ENCODE peak calls at places on chromosomes 1 and 21, in eight cellular contexts. Y is cardiac fibroblast, Q is fibroblast of mammary gland, J is GM23338, N is A549, M is upper lobe of right lung, V is neural progenitor cell, O is transverse colon. X is an unnamed sample.

GRCh38 chr1:186304982-186305949 is 69.8 kb downstream of the TPR start:
- DNase-seq in Y (peak; percentile 33), Q (peak; percentile 56), J (peak; percentile 73), N (peak; percentile 58), M (no peak), V (peak; percentile 44), O (no peak), X (no peak)

GRCh38 chr1:160672789-160673695 is 26.2 kb upstream of the SLAMF1 start:
- DNase-seq in Y (no peak), Q (no peak), J (peak; percentile 12), N (no peak), M (no peak), V (no peak), O (no peak), X (no peak)

GRCh38 chr1:41537788-41538351 is 53.4 kb upstream of the EDN2 start:
- DNase-seq in Y (peak; percentile 81), Q (peak; percentile 83), J (no peak), N (peak; percentile 5), M (peak; percentile 69), V (no peak), O (peak; percentile 58), X (peak; percentile 35)

GRCh38 chr1:25927541-25928265 is 21.5 kb upstream of the STMN1 start:
- DNase-seq in Y (peak; percentile 31), Q (no peak), J (peak; percentile 83), N (no peak), M (no peak), V (peak; percentile 84), O (no peak), X (no peak)

GRCh38 chr1:167516404-167517388 is 1.6 kb downstream of the CD247 start:
- DNase-seq in Y (no peak), Q (no peak), J (no peak), N (no peak), M (no peak), V (no peak), O (no peak), X (no peak)

GRCh38 chr21:37243961-37244360 is 23.2 kb downstream of the VPS26C start:
- DNase-seq in Y (no peak), Q (no peak), J (no peak), N (no peak), M (no peak), V (no peak), O (no peak), X (no peak)

GRCh38 chr1:156152628-156153027 is 757 bp upstream of the SEMA4A start:
- DNase-seq in Y (no peak), Q (no peak), J (no peak), N (no peak), M (no peak), V (no peak), O (no peak), X (no peak)

GRCh38 chr1:27193194-27193593 is 38.3 kb upstream of the SLC9A1 start:
- DNase-seq in Y (no peak), Q (no peak), J (no peak), N (no peak), M (no peak), V (no peak), O (no peak), X (no peak)

GRCh38 chr1:23118957-23119792 is 49.5 kb downstream of the LUZP1 start:
- DNase-seq in Y (peak; percentile 39), Q (no peak), J (no peak), N (no peak), M (no peak), V (no peak), O (peak; percentile 19), X (no peak)

GRCh38 chr1:65149391-65149729 is 1.4 kb downstream of the AK4 start:
- DNase-seq in Y (no peak), Q (peak; percentile 30), J (peak; percentile 82), N (no peak), M (no peak), V (peak; percentile 59), O (no peak), X (no peak)

GRCh38 chr21:39663742-39664492 is 51.2 kb downstream of the B3GALT5 start:
- DNase-seq in Y (no peak), Q (no peak), J (no peak), N (no peak), M (peak; percentile 40), V (no peak), O (no peak), X (no peak)

GRCh38 chr1:156845055-156845952 is 13.6 kb downstream of the INSRR start:
- DNase-seq in Y (no peak), Q (no peak), J (peak; percentile 62), N (no peak), M (no peak), V (peak; percentile 61), O (no peak), X (no peak)

GRCh38 chr1:205127646-205128045 is 5.9 kb upstream of the RBBP5 start:
- DNase-seq in Y (no peak), Q (no peak), J (no peak), N (no peak), M (no peak), V (no peak), O (no peak), X (no peak)

GRCh38 chr1:90012305-90012704 is 17.4 kb downstream of the ZNF326 start:
- DNase-seq in Y (no peak), Q (peak; percentile 15), J (no peak), N (no peak), M (no peak), V (no peak), O (no peak), X (no peak)

GRCh38 chr1:43479414-43479813 is 25.7 kb upstream of the HYI start:
- DNase-seq in Y (no peak), Q (no peak), J (no peak), N (no peak), M (no peak), V (no peak), O (no peak), X (no peak)

DNA sequence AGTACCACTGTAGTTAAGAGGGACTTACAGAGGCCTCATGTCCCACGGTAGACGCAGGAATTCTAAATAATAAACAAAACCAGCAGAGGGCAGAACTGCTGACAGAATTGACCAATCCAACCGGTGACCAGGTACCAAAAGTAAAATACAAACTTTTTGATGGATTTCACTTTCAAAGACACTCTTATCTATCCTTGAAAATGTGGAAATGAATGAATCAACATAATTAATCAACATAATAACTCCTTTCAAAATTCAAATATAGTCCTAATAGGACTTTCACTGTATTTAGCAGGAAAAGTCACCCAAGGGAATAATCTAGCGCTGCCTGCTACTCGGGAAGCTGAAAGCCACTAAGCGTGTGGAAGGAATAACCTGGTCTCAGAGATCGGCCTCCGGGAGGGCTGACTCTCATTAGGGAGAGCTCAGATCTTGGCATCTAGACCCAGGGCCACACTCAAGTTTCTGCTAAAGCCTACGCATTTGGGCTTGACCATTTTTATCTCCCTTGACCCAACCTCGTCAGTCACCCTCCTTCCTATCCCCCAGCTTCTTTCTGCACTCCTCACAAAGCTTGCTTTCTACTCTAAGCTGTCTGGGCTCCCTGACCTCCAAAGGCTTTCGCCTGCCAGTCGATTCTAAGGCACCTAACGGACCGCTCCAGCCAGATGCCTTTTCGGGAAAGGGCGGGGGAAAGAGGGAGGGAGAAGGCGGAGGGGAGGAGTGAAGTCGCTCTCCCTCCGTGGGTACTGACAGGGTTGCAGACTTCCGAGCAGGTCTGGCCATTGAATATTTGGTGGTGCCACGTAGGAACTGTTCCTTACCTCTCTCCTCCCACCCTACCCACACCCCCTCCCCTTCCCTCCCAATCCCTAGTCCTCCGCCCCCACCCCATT is 1.6 kb downstream of the COL11A1 start:
- DNase-seq in Y (peak; percentile 58), Q (peak; percentile 56), J (peak; percentile 72), N (peak; percentile 54), M (peak; percentile 66), V (peak; percentile 81), O (no peak), X (peak; percentile 42)
- TF ChIP-seq CTCF in Y (peak; percentile 44), Q (peak; percentile 54), J (peak; percentile 73), N (peak; percentile 61), M (peak; percentile 46), V (peak; percentile 73), O (peak; percentile 20), X (peak; percentile 60)

DNA sequence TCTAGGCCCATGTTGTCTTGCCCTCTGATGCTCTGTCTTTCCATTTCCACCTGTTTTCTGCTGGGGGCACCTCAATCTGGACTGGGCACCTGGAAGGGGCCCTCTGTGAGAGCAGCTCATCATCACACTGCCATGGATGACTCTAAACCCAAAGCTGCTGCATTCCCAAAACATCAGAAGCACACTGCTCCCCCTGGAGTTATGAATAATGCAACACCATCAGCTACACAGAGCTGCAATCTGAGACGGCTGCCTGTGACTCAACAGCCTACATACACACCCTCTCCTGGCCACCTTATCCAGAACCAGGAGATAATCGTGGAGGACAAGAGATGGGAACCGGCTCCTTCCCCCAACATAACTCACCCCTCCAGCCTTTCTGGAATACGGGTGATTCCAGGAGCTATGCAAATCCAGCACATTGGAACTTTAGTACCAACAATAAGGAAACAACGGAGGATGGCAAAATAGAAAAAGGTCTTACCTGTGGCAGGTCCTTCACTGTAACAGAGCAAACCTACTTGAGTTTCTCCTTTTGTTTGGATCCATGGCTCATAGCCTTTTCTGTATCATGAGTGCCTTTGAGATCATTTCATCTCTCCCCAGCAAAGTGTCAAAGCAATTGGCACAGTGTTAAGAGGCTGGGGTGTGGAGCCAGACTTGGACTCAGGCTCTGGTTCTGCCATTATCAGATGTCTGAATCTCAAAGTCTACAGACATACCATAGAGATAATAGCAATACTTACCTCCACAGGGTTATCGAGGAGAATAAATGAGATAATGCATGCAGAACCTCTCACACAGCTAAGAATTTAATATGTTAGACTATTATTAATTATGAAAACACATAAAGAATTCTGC is 29.3 kb downstream of the AK2 start:
- DNase-seq in Y (peak; percentile 91), Q (peak; percentile 95), J (peak; percentile 21), N (peak; percentile 79), M (no peak), V (peak; percentile 44), O (peak; percentile 28), X (no peak)
- TF ChIP-seq CTCF in Y (peak; percentile 77), Q (peak; percentile 78), J (no peak), N (peak; percentile 51), M (peak; percentile 45), V (peak; percentile 31), O (peak; percentile 50), X (no peak)

GRCh38 chr1:176501596-176501995 is 38.6 kb downstream of the PAPPA2 start:
- DNase-seq in Y (no peak), Q (peak; percentile 62), J (no peak), N (no peak), M (no peak), V (no peak), O (no peak), X (no peak)
- TF ChIP-seq CTCF in Y (no peak), Q (no peak), J (no peak), N (no peak), M (no peak), V (no peak), O (no peak), X (no peak)

GRCh38 chr1:243705585-243705984 is 144.5 kb downstream of the AKT3 start:
- DNase-seq in Y (no peak), Q (no peak), J (no peak), N (no peak), M (no peak), V (no peak), O (no peak), X (no peak)

GRCh38 chr1:243712242-243712641 is 137.8 kb downstream of the AKT3 start:
- DNase-seq in Y (no peak), Q (no peak), J (no peak), N (no peak), M (no peak), V (no peak), O (no peak), X (no peak)

GRCh38 chr1:243706563-243706962 is 143.5 kb downstream of the AKT3 start:
- DNase-seq in Y (no peak), Q (no peak), J (no peak), N (no peak), M (no peak), V (peak; percentile 12), O (no peak), X (no peak)

GRCh38 chr1:243710467-243710866 is 139.6 kb downstream of the AKT3 start:
- DNase-seq in Y (no peak), Q (no peak), J (no peak), N (no peak), M (no peak), V (no peak), O (no peak), X (no peak)

GRCh38 chr1:243708210-243708609 is 141.8 kb downstream of the AKT3 start:
- DNase-seq in Y (peak; percentile 48), Q (no peak), J (no peak), N (no peak), M (no peak), V (no peak), O (no peak), X (no peak)
- TF ChIP-seq CTCF in Y (no peak), Q (peak; percentile 13), J (peak; percentile 61), N (peak; percentile 46), M (peak; percentile 25), V (peak; percentile 42), O (no peak), X (no peak)